ENCODE peak calls at places on chromosomes 1 and 21, in six cellular contexts. S, T, E, F, C and W are unnamed samples.

GRCh38 chr1:205298191-205298994 is 23.2 kb downstream of the NUAK2 start:
- DNase-seq in T (no peak), C (no peak), F (no peak), E (peak; percentile 40), S (peak; percentile 91), W (peak; percentile 84)

GRCh38 chr1:16296643-16297042 is 55.6 kb downstream of the FBXO42 start:
- DNase-seq in S (no peak), E (no peak), T (no peak), F (peak; percentile 29), C (no peak), W (no peak)

GRCh38 chr1:149995927-149996326 is 14.6 kb downstream of the OTUD7B start:
- DNase-seq in E (peak; percentile 51), C (peak; percentile 38), T (no peak), F (no peak), S (no peak), W (no peak)

GRCh38 chr1:204589409-204590038 is 73.3 kb downstream of the MDM4 start:
- DNase-seq in E (no peak), T (no peak), F (no peak), S (no peak), C (no peak), W (no peak)

GRCh38 chr1:220666349-220666748 is 23.8 kb upstream of the C1orf115 start:
- DNase-seq in T (no peak), S (no peak), C (no peak), E (no peak), F (no peak), W (no peak)

GRCh38 chr1:42941640-42942330 is 16.9 kb downstream of the SLC2A1 start:
- DNase-seq in C (no peak), T (peak; percentile 74), S (no peak), F (no peak), E (peak; percentile 79), W (no peak)

GRCh38 chr21:35428489-35428888 is 379.4 kb upstream of the RUNX1 start:
- DNase-seq in T (no peak), E (no peak), F (no peak), C (no peak), S (no peak), W (no peak)

GRCh38 chr1:184020328-184020727 is 17.2 kb downstream of the COLGALT2 start:
- DNase-seq in E (no peak), C (no peak), T (no peak), S (no peak), F (no peak), W (no peak)

GRCh38 chr1:5140962-5141361 is 486.6 kb downstream of the AJAP1 start:
- DNase-seq in F (no peak), S (no peak), C (no peak), E (no peak), T (no peak), W (no peak)

GRCh38 chr21:46067505-46068201 is 30.3 kb upstream of the COL6A2 start:
- DNase-seq in T (no peak), S (no peak), C (no peak), E (no peak), F (no peak), W (no peak)

GRCh38 chr1:47229884-47230691 is 1.9 kb downstream of the TAL1 start:
- DNase-seq in E (peak; percentile 46), F (no peak), S (no peak), C (no peak), T (no peak), W (no peak)

GRCh38 chr1:201500670-201501120 is 6.2 kb downstream of the CSRP1 start:
- DNase-seq in F (no peak), E (no peak), S (no peak), T (no peak), C (no peak), W (no peak)

GRCh38 chr1:30748098-30748698 is 9.4 kb downstream of the LAPTM5 start:
- DNase-seq in E (no peak), F (no peak), C (no peak), S (no peak), T (peak; percentile 35), W (no peak)

GRCh38 chr1:30379684-30380624 is 343.4 kb downstream of the MATN1 start:
- DNase-seq in T (peak; percentile 82), S (peak; percentile 76), C (peak; percentile 19), F (peak; percentile 79), E (peak; percentile 50), W (peak; percentile 49)

GRCh38 chr1:156389311-156389710 is 20.3 kb downstream of the RHBG start:
- DNase-seq in C (no peak), T (no peak), E (no peak), F (no peak), S (no peak), W (no peak)

GRCh38 chr21:26881504-26882228 is 36.5 kb upstream of the ADAMTS1 start:
- DNase-seq in C (no peak), E (peak; percentile 39), T (no peak), F (peak; percentile 26), S (no peak), W (no peak)

GRCh38 chr1:234007684-234008083 is 103.2 kb downstream of the SLC35F3 start:
- DNase-seq in T (no peak), E (no peak), C (no peak), S (no peak), F (no peak), W (no peak)

GRCh38 chr1:170001266-170001665 is 73.2 kb downstream of the KIFAP3 start:
- DNase-seq in F (no peak), C (no peak), S (no peak), E (no peak), T (no peak), W (no peak)

GRCh38 chr1:114485286-114485685 is 25.7 kb downstream of the TRIM33 start:
- DNase-seq in E (no peak), T (no peak), F (no peak), S (no peak), C (no peak), W (no peak)

GRCh38 chr1:36323636-36324321 is at the start of gene EVA1B:
- DNase-seq in E (peak; percentile 90), C (no peak), F (peak; percentile 92), T (peak; percentile 91), S (peak; percentile 51), W (peak; percentile 88)

GRCh38 chr1:11515403-11516300 is 36.7 kb downstream of the DISP3 start:
- DNase-seq in F (no peak), E (no peak), C (no peak), T (no peak), S (no peak), W (no peak)

GRCh38 chr1:55257958-55258357 is 42.8 kb upstream of the USP24 start:
- DNase-seq in S (no peak), E (no peak), T (no peak), F (peak; percentile 35), C (peak; percentile 45), W (no peak)

GRCh38 chr1:163877016-163877415 is 555.3 kb downstream of the NUF2 start:
- DNase-seq in E (no peak), T (no peak), S (no peak), F (no peak), C (no peak), W (no peak)

GRCh38 chr1:99370476-99370875 is 106.2 kb downstream of the PLPPR4 start:
- DNase-seq in F (no peak), S (no peak), T (no peak), C (no peak), E (no peak), W (no peak)

GRCh38 chr1:30901798-30902652 is 6.5 kb downstream of the SDC3 start:
- DNase-seq in C (no peak), E (no peak), F (no peak), S (no peak), T (no peak), W (peak; percentile 48)

GRCh38 chr1:101485712-101486111 is 248.9 kb downstream of the S1PR1 start:
- DNase-seq in T (no peak), S (no peak), C (no peak), E (no peak), F (no peak), W (no peak)

GRCh38 chr1:24935615-24936484 is 5.8 kb upstream of the RUNX3 start:
- DNase-seq in T (no peak), E (no peak), C (peak; percentile 74), S (no peak), F (no peak), W (no peak)

GRCh38 chr1:39965051-39965450 is 10.1 kb downstream of the MFSD2A start:
- DNase-seq in T (no peak), C (no peak), S (no peak), E (no peak), F (no peak), W (no peak)

GRCh38 chr1:52157582-52157981 is 15.7 kb downstream of the ZFYVE9 start:
- DNase-seq in F (no peak), S (no peak), T (no peak), E (no peak), C (no peak), W (no peak)

DNA sequence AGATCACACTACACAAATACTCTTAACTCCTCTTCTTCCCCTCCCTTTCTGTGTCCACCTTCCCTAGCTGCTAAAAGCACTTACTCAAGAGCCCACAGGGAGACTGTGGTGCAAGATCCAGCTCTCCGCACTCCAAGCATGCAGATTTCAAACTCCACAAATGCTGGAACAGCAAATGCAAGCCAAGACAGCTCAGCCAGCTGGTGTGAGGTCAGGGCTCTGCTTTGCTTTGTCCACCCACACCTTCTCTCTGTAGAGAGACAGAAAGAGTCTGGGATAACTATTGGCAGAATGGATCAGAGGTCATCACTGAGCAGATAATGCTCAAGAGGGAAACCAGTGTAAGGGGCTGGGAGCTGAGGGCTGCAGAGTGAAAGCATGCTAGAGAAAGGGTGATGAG is 45.2 kb upstream of the DPT start:
- DNase-seq in E (no peak), T (no peak), C (no peak), S (no peak), F (no peak), W (no peak)
- TF ChIP-seq MYC in E (no peak), T (no peak), C (no peak), S (no peak), F (no peak), W (no peak)

GRCh38 chr1:20008391-20008841 is 29.0 kb upstream of the PLA2G2A start:
- DNase-seq in T (peak; percentile 48), C (no peak), E (no peak), S (no peak), F (no peak), W (no peak)
- TF ChIP-seq MYC in T (no peak), C (no peak), E (no peak), S (no peak), F (no peak), W (no peak)

GRCh38 chr1:93021539-93022134 is 57.4 kb upstream of the MTF2 start:
- DNase-seq in T (peak; percentile 65), S (peak; percentile 26), F (peak; percentile 64), E (peak; percentile 57), C (no peak), W (peak; percentile 42)
- TF ChIP-seq MYC in T (no peak), S (no peak), F (no peak), E (no peak), C (no peak), W (no peak)

GRCh38 chr1:37629008-37629407 is 5.7 kb downstream of the RSPO1 start:
- DNase-seq in F (no peak), C (no peak), T (no peak), E (no peak), S (no peak), W (no peak)

GRCh38 chr1:37628026-37628556 is 6.6 kb downstream of the RSPO1 start:
- DNase-seq in C (no peak), F (peak; percentile 69), S (no peak), T (no peak), E (no peak), W (no peak)

GRCh38 chr1:37631039-37631428 is 3.7 kb downstream of the RSPO1 start:
- DNase-seq in C (no peak), E (no peak), F (no peak), T (no peak), S (no peak), W (no peak)

GRCh38 chr1:37629726-37630425 is 4.8 kb downstream of the RSPO1 start:
- DNase-seq in E (no peak), F (no peak), T (no peak), C (no peak), S (no peak), W (no peak)

GRCh38 chr1:37630426-37631038 is 4.2 kb downstream of the RSPO1 start:
- DNase-seq in F (no peak), S (no peak), E (no peak), T (no peak), C (no peak), W (no peak)
- TF ChIP-seq MYC in F (no peak), S (no peak), E (no peak), T (no peak), C (no peak), W (no peak)